ENCODE peak calls at places on chromosomes 11 and 22, in four cellular contexts. One of them, this sample, is unnamed.

GRCh38 chr11:17734418-17734911 is at the start of gene KCNC1:
- DNase-seq in heart left ventricle: no peak
- DNase-seq in IMR-90: peak
- DNase-seq in activated T-helper 1 cell treated with Interleukin-2 at 50 U/mL for 16 hours: no peak
- DNase-seq in this sample: peak

GRCh38 chr11:40274017-40274416 is 1185.4 kb downstream of the LRRC4C start:
- DNase-seq in heart left ventricle: no peak
- DNase-seq in IMR-90: peak
- DNase-seq in activated T-helper 1 cell treated with Interleukin-2 at 50 U/mL for 16 hours: no peak
- DNase-seq in this sample: peak

GRCh38 chr11:23540101-23540561 is 679.9 kb upstream of the CCDC179 start:
- DNase-seq in heart left ventricle: no peak
- DNase-seq in activated T-helper 1 cell treated with Interleukin-2 at 50 U/mL for 16 hours: no peak
- DNase-seq in IMR-90: peak
- DNase-seq in this sample: peak

GRCh38 chr11:69640260-69640994 is 529 bp upstream of the CCND1 start:
- DNase-seq in activated T-helper 1 cell treated with Interleukin-2 at 50 U/mL for 16 hours: no peak
- DNase-seq in heart left ventricle: peak
- DNase-seq in IMR-90: no peak
- DNase-seq in this sample: peak

GRCh38 chr11:12827929-12828812 is 153.9 kb downstream of the TEAD1 start:
- DNase-seq in IMR-90: peak
- DNase-seq in activated T-helper 1 cell treated with Interleukin-2 at 50 U/mL for 16 hours: no peak
- DNase-seq in heart left ventricle: no peak
- DNase-seq in this sample: peak

GRCh38 chr11:114296190-114296978 is at the start of gene NNMT:
- DNase-seq in activated T-helper 1 cell treated with Interleukin-2 at 50 U/mL for 16 hours: no peak
- DNase-seq in heart left ventricle: peak
- DNase-seq in IMR-90: peak
- DNase-seq in this sample: peak

GRCh38 chr11:44943696-44944095 is 7.0 kb downstream of the TP53I11 start:
- DNase-seq in IMR-90: no peak
- DNase-seq in activated T-helper 1 cell treated with Interleukin-2 at 50 U/mL for 16 hours: no peak
- DNase-seq in heart left ventricle: no peak
- DNase-seq in this sample: no peak

GRCh38 chr11:34789196-34789834 is 126.9 kb downstream of the APIP start:
- DNase-seq in activated T-helper 1 cell treated with Interleukin-2 at 50 U/mL for 16 hours: no peak
- DNase-seq in IMR-90: peak
- DNase-seq in heart left ventricle: no peak
- DNase-seq in this sample: no peak

GRCh38 chr11:72069200-72069599 is 11.1 kb downstream of the NUMA1 start:
- DNase-seq in heart left ventricle: no peak
- DNase-seq in activated T-helper 1 cell treated with Interleukin-2 at 50 U/mL for 16 hours: no peak
- DNase-seq in IMR-90: no peak
- DNase-seq in this sample: peak

GRCh38 chr22:19815823-19816290 is 38.8 kb downstream of the GNB1L start:
- DNase-seq in activated T-helper 1 cell treated with Interleukin-2 at 50 U/mL for 16 hours: no peak
- DNase-seq in heart left ventricle: no peak
- DNase-seq in IMR-90: no peak
- DNase-seq in this sample: no peak

GRCh38 chr11:90133560-90134145 is 810 bp upstream of the NAALAD2 start:
- DNase-seq in activated T-helper 1 cell treated with Interleukin-2 at 50 U/mL for 16 hours: no peak
- DNase-seq in heart left ventricle: no peak
- DNase-seq in IMR-90: no peak
- DNase-seq in this sample: no peak

GRCh38 chr11:11306855-11307254 is 46.2 kb downstream of the CSNK2A3 start:
- DNase-seq in heart left ventricle: no peak
- DNase-seq in activated T-helper 1 cell treated with Interleukin-2 at 50 U/mL for 16 hours: no peak
- DNase-seq in IMR-90: peak
- DNase-seq in this sample: peak

GRCh38 chr11:39221739-39222138 is 2237.7 kb downstream of the LRRC4C start:
- DNase-seq in heart left ventricle: no peak
- DNase-seq in IMR-90: no peak
- DNase-seq in activated T-helper 1 cell treated with Interleukin-2 at 50 U/mL for 16 hours: no peak
- DNase-seq in this sample: no peak

GRCh38 chr11:9315078-9315688 is 790 bp upstream of the TMEM41B start:
- DNase-seq in activated T-helper 1 cell treated with Interleukin-2 at 50 U/mL for 16 hours: no peak
- DNase-seq in IMR-90: peak
- DNase-seq in heart left ventricle: no peak
- DNase-seq in this sample: no peak

GRCh38 chr22:16915711-16916110 is 90.5 kb upstream of the XKR3 start:
- DNase-seq in activated T-helper 1 cell treated with Interleukin-2 at 50 U/mL for 16 hours: no peak
- DNase-seq in heart left ventricle: no peak
- DNase-seq in IMR-90: no peak
- DNase-seq in this sample: no peak

GRCh38 chr11:134682577-134682976 is 270.5 kb upstream of the B3GAT1 start:
- DNase-seq in IMR-90: no peak
- DNase-seq in activated T-helper 1 cell treated with Interleukin-2 at 50 U/mL for 16 hours: no peak
- DNase-seq in heart left ventricle: no peak
- DNase-seq in this sample: no peak

GRCh38 chr11:40315122-40315521 is 1144.3 kb downstream of the LRRC4C start:
- DNase-seq in IMR-90: no peak
- DNase-seq in activated T-helper 1 cell treated with Interleukin-2 at 50 U/mL for 16 hours: no peak
- DNase-seq in heart left ventricle: no peak
- DNase-seq in this sample: no peak

This sample was measured in mesenchymal stem cell.